ENCODE peak calls at places on chromosomes 3 and 15, in five cellular contexts. V, Z, B, C and S are unnamed samples.

GRCh38 chr3:108345492-108346205 is 49.3 kb downstream of the HHLA2 start:
- DNase-seq in B (no peak), V (no peak), C (no peak), Z (no peak), S (no peak)

GRCh38 chr15:58526647-58527192 is 94.9 kb downstream of the LIPC start:
- DNase-seq in V (no peak), C (no peak), B (no peak), Z (no peak), S (no peak)

GRCh38 chr3:32440481-32441350 is 49.1 kb downstream of the CMTM7 start:
- DNase-seq in Z (no peak), V (no peak), C (no peak), B (no peak), S (no peak)

GRCh38 chr3:115160295-115160694 is 13.2 kb upstream of the ZBTB20 start:
- DNase-seq in V (no peak), C (no peak), Z (no peak), B (no peak), S (no peak)

GRCh38 chr15:25439456-25439836 is 622 bp upstream of the UBE3A start:
- DNase-seq in C (no peak), B (no peak), Z (no peak), V (peak; percentile 2), S (no peak)

GRCh38 chr3:82474711-82475110 is 713.3 kb upstream of the GBE1 start:
- DNase-seq in Z (no peak), V (no peak), B (no peak), C (no peak), S (no peak)

GRCh38 chr15:53522878-53523455 is 236.5 kb downstream of the WDR72 start:
- DNase-seq in C (peak; percentile 80), Z (no peak), B (no peak), V (no peak), S (no peak)

GRCh38 chr15:84961707-84962106 is 19.9 kb upstream of the PDE8A start:
- DNase-seq in B (no peak), C (no peak), V (no peak), Z (no peak), S (no peak)

GRCh38 chr15:99086327-99086667 is 18.6 kb upstream of the SYNM start:
- DNase-seq in Z (no peak), B (no peak), C (no peak), V (no peak), S (no peak)

GRCh38 chr3:29170894-29171582 is 109.8 kb upstream of the RBMS3 start:
- DNase-seq in B (no peak), Z (no peak), V (no peak), C (no peak), S (no peak)